ENCODE peak calls at places on chromosomes 12 and 14, in ten cellular contexts. Q is astrocyte, J is right lobe of liver, N is heart right ventricle, P is fibroblast of mammary gland, V is MCF 10A, Z is lower leg skin, X is mesothelial cell of epicardium, W is neural crest cell, K is fibroblast of villous mesenchyme. Y is an unnamed sample.

GRCh38 chr12:27821259-27821973 is 41.4 kb upstream of the MANSC4 start:
- DNase-seq in Q (peak; percentile 76), J (no peak), N (peak; percentile 50), P (peak; percentile 87), V (peak; percentile 89), Z (no peak), X (no peak), W (peak; percentile 56), K (peak; percentile 76), Y (no peak)

GRCh38 chr12:44574586-44574985 is 301.5 kb downstream of the NELL2 start:
- DNase-seq in Q (peak; percentile 30), J (no peak), N (no peak), P (no peak), V (no peak), Z (no peak), X (no peak), W (no peak), K (no peak), Y (no peak)

GRCh38 chr12:2111816-2112215 is 59.0 kb downstream of the CACNA1C start:
- DNase-seq in Q (no peak), J (no peak), N (no peak), P (no peak), V (no peak), Z (no peak), X (no peak), W (no peak), K (no peak), Y (no peak)

GRCh38 chr14:90421621-90422020 is 24.8 kb downstream of the CALM1 start:
- DNase-seq in Q (no peak), J (no peak), N (no peak), P (no peak), V (no peak), Z (no peak), X (no peak), W (no peak), K (no peak), Y (no peak)

GRCh38 chr12:47949441-47950341 is 13.7 kb upstream of the TMEM106C start:
- DNase-seq in Q (peak; percentile 56), J (peak; percentile 88), N (peak; percentile 63), P (peak; percentile 77), V (peak; percentile 88), Z (peak; percentile 94), X (peak; percentile 61), W (peak; percentile 72), K (peak; percentile 84), Y (peak; percentile 75)

GRCh38 chr12:120161852-120162251 is 32.7 kb downstream of the GCN1 start:
- DNase-seq in Q (no peak), J (no peak), N (no peak), P (no peak), V (no peak), Z (no peak), X (no peak), W (no peak), K (no peak), Y (no peak)

GRCh38 chr12:62934799-62935674 is at the start of gene PPM1H:
- DNase-seq in Q (peak; percentile 12), J (peak; percentile 95), N (peak; percentile 73), P (peak; percentile 2), V (peak; percentile 48), Z (peak; percentile 86), X (peak; percentile 53), W (peak; percentile 66), K (peak; percentile 16), Y (peak; percentile 76)

GRCh38 chr12:69052613-69053408 is 119.8 kb upstream of the CPM start:
- DNase-seq in Q (peak; percentile 91), J (no peak), N (no peak), P (peak; percentile 94), V (peak; percentile 74), Z (no peak), X (no peak), W (no peak), K (peak; percentile 74), Y (no peak)

DNA sequence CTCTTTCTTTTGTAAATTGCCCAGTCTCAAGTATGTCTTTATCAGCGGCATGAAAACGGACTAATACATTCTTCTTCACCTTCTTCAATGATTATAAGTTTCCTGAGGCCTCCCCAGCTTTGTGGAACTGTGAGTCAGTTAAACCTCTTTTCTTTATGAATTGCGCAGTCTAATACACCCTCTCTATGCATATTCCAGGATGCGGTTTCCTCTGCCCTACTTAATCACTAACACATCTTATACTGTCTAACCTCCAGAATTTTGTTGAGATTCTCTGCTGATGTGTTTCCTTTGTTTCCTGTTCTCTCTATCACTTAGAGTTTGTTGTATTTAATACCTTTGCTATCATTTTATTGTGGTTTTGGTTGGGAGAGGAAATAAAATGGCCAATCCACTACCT is 145.4 kb downstream of the AEBP2 start:
- DNase-seq in Q (no peak), J (no peak), N (no peak), P (no peak), V (no peak), Z (no peak), X (no peak), W (no peak), K (no peak), Y (no peak)
- TF ChIP-seq CTCF in Q (no peak), J (no peak), N (no peak), P (no peak), V (no peak), Z (no peak), X (no peak), W (no peak), K (no peak), Y (no peak)

GRCh38 chr14:72559227-72559626 is 334.7 kb downstream of the DPF3 start:
- DNase-seq in Q (peak; percentile 60), J (no peak), N (no peak), P (peak; percentile 48), V (peak; percentile 78), Z (no peak), X (no peak), W (no peak), K (no peak), Y (no peak)

GRCh38 chr14:72560331-72560730 is 333.6 kb downstream of the DPF3 start:
- DNase-seq in Q (no peak), J (no peak), N (no peak), P (no peak), V (no peak), Z (no peak), X (no peak), W (no peak), K (no peak), Y (no peak)

GRCh38 chr14:72558721-72559120 is 335.2 kb downstream of the DPF3 start:
- DNase-seq in Q (peak; percentile 96), J (no peak), N (no peak), P (peak; percentile 86), V (peak; percentile 71), Z (no peak), X (no peak), W (no peak), K (no peak), Y (no peak)

GRCh38 chr14:72560856-72561493 is 332.9 kb downstream of the DPF3 start:
- DNase-seq in Q (no peak), J (no peak), N (no peak), P (no peak), V (no peak), Z (no peak), X (no peak), W (no peak), K (no peak), Y (no peak)

GRCh38 chr14:72559669-72560068 is 334.2 kb downstream of the DPF3 start:
- DNase-seq in Q (no peak), J (no peak), N (no peak), P (no peak), V (peak; percentile 40), Z (no peak), X (no peak), W (no peak), K (no peak), Y (no peak)
- TF ChIP-seq CTCF in Q (no peak), J (no peak), N (no peak), P (no peak), V (no peak), Z (no peak), X (no peak), W (no peak), K (no peak), Y (no peak)

DNA sequence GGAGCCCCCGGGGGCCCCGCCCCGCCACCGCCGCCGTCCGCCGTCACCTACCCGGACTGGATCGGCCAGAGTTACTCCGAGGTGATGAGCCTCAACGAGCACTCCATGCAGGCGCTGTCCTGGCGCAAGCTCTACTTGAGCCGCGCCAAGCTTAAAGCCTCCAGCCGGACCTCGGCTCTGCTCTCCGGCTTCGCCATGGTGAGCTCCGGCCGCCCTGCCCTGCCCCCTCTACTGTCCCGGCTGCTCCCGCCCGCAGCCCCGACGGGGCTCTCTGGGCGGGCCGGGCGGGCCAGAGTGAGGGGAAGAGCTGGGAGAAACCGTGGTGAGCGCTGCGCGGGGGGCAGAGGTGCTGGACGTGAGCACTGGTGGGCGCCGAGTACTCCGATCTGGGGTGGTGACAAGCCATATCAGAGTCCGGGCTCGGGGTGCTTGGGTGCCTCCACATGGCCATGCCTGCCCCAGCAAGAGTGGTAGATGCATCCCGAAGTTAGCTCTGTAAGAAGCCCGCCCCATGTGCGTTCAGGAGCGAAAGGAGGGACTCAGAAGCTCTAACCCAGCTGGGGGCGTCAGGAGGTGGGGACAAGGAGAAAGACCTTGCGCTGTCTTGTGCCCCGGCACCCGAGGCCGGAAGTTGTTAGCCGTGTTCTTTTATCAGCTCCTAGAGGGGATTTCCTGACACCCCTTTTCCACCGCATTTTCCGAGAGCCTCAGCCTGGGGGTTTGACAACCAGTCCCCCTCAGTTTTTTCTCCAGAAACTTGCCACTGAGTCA is 708 bp downstream of the ORAI1 start:
- DNase-seq in Q (peak; percentile 54), J (peak; percentile 78), N (peak; percentile 55), P (peak; percentile 54), V (peak; percentile 60), Z (peak; percentile 94), X (peak; percentile 32), W (peak; percentile 50), K (peak; percentile 73), Y (peak; percentile 44)
- TF ChIP-seq CTCF in Q (no peak), J (no peak), N (no peak), P (no peak), V (no peak), Z (no peak), X (no peak), W (peak; percentile 24), K (peak; percentile 9), Y (no peak)

DNA sequence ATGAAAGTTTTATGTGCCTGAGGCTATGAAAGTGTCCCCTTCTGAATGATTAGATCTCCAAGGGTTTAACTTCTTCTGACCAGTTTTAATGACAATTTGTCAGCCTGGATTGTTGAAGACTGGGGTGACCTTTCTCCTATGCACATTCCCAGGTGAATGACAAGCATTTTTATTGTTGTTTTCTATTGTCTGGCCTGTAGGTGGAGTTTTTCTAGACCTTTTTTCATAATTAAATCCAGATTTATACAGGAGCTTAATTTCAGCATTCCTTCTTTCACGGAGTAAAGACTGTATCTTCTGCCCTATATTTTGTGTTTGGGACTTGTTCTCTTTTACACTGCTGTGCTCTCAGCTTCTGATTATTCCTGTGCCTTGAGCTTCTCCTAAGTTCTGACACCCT is 125.0 kb upstream of the FAR2 start:
- DNase-seq in Q (no peak), J (no peak), N (no peak), P (peak; percentile 21), V (no peak), Z (no peak), X (no peak), W (no peak), K (peak; percentile 58), Y (no peak)
- TF ChIP-seq CTCF in Q (peak; percentile 13), J (no peak), N (no peak), P (peak; percentile 34), V (peak; percentile 24), Z (no peak), X (peak; percentile 25), W (peak; percentile 55), K (peak; percentile 25), Y (no peak)

Y was measured in left ventricle myocardium inferior.